ENCODE peak calls at places on chromosomes 12 and 14, in eight cellular contexts. B, I, G, Z, C, R, H and U are unnamed samples. For H3K27me3, the result is how much of the 10 kb centered on the place peaks cover.

GRCh38 chr14:101876539-101876938 is 87.8 kb upstream of the DYNC1H1 start:
- DNase-seq in H (no peak), C (peak), G (peak), R (peak), Z (peak), B (peak), I (peak), U (peak)

GRCh38 chr14:67538501-67538900 is 5.4 kb downstream of the PLEKHH1 start:
- DNase-seq in I (no peak), G (no peak), H (no peak), R (no peak), B (no peak), C (no peak), Z (no peak), U (no peak)

GRCh38 chr12:93862424-93862823 is 185.2 kb downstream of the CRADD start:
- DNase-seq in H (no peak), Z (no peak), G (no peak), C (peak), B (no peak), R (no peak), I (no peak), U (no peak)

GRCh38 chr14:98591161-98591560 is 680.8 kb downstream of the BCL11B start:
- DNase-seq in H (no peak), G (no peak), B (no peak), C (peak), R (no peak), Z (no peak), I (no peak), U (no peak)

GRCh38 chr12:92467886-92468285 is 234.9 kb upstream of the PLEKHG7 start:
- DNase-seq in H (no peak), Z (no peak), I (no peak), B (no peak), R (no peak), G (peak), C (no peak), U (no peak)

GRCh38 chr14:69708586-69709169 is 58.3 kb upstream of the SRSF5 start:
- DNase-seq in B (no peak), G (no peak), H (no peak), C (no peak), I (no peak), R (no peak), Z (no peak), U (no peak)

GRCh38 chr12:94127239-94128131 is 20.9 kb upstream of the PLXNC1 start:
- DNase-seq in I (no peak), R (no peak), B (no peak), G (no peak), Z (no peak), H (no peak), C (no peak), U (no peak)

GRCh38 chr12:124651508-124652273 is 84.3 kb upstream of the NCOR2 start:
- DNase-seq in B (no peak), I (no peak), R (no peak), C (no peak), H (no peak), Z (no peak), G (no peak), U (no peak)

GRCh38 chr14:56216631-56217379 is 98.6 kb downstream of the PELI2 start:
- DNase-seq in B (no peak), Z (peak), R (peak), G (peak), I (peak), H (no peak), C (no peak), U (no peak)

GRCh38 chr12:131091976-131092691 is 138.4 kb downstream of the ADGRD1 start:
- DNase-seq in C (no peak), R (no peak), G (no peak), I (peak), Z (peak), B (no peak), H (no peak), U (no peak)

GRCh38 chr12:115670869-115671268 is 606.6 kb downstream of the MED13L start:
- DNase-seq in Z (no peak), H (no peak), I (no peak), C (no peak), R (no peak), G (no peak), B (no peak), U (no peak)

GRCh38 chr12:31370645-31371620 is 45.0 kb upstream of the SINHCAF start:
- DNase-seq in G (no peak), R (no peak), I (no peak), Z (no peak), H (no peak), B (no peak), C (no peak), U (no peak)

GRCh38 chr12:132642846-132643835 is 24.6 kb downstream of the P2RX2 start:
- DNase-seq in G (no peak), B (no peak), Z (no peak), I (no peak), H (no peak), C (no peak), R (no peak), U (no peak)

GRCh38 chr12:3520168-3520567 is 29.2 kb downstream of the PRMT8 start:
- DNase-seq in Z (no peak), R (no peak), B (no peak), G (no peak), H (no peak), C (no peak), I (no peak), U (no peak)

GRCh38 chr12:132602578-132603239 is 7.7 kb downstream of the LRCOL1 start:
- DNase-seq in H (no peak), C (no peak), B (no peak), G (no peak), Z (no peak), R (no peak), I (peak), U (no peak)

GRCh38 chr12:50625029-50625875 is 120.5 kb downstream of the DIP2B start:
- DNase-seq in Z (no peak), B (no peak), G (no peak), I (no peak), R (no peak), C (no peak), H (no peak), U (no peak)

GRCh38 chr12:54502485-54502884 is 4.9 kb downstream of the NCKAP1L start:
- DNase-seq in C (peak), Z (no peak), H (no peak), B (no peak), I (no peak), R (no peak), G (no peak), U (no peak)

GRCh38 chr12:121957831-121958515 is 39.6 kb downstream of the CFAP251 start:
- DNase-seq in B (no peak), C (no peak), R (no peak), Z (no peak), G (no peak), H (no peak), I (no peak), U (no peak)

GRCh38 chr12:85275359-85275758 is 4.7 kb upstream of the ALX1 start:
- DNase-seq in C (no peak), R (no peak), Z (no peak), B (no peak), G (no peak), I (no peak), H (no peak), U (no peak)

GRCh38 chr12:124231980-124232653 is 62.8 kb upstream of the RFLNA start:
- DNase-seq in B (no peak), H (no peak), C (no peak), G (no peak), Z (peak), I (peak), R (no peak), U (no peak)

GRCh38 chr12:1206118-1206734 is 215.2 kb downstream of the ERC1 start:
- DNase-seq in Z (no peak), I (no peak), B (no peak), G (no peak), H (no peak), C (no peak), R (no peak), U (no peak)

GRCh38 chr12:102195826-102196225 is 1.8 kb downstream of the PMCH start:
- DNase-seq in I (no peak), R (no peak), G (no peak), Z (no peak), C (no peak), B (no peak), H (no peak), U (no peak)

GRCh38 chr12:111322336-111323250 is 46.3 kb downstream of the PHETA1 start:
- DNase-seq in G (no peak), B (no peak), R (no peak), C (no peak), I (no peak), Z (no peak), H (no peak), U (no peak)

GRCh38 chr14:36785511-36785910 is 123.9 kb downstream of the PAX9 start:
- DNase-seq in B (no peak), R (no peak), G (no peak), H (no peak), Z (no peak), C (no peak), I (no peak), U (no peak)

GRCh38 chr12:12947902-12948301 is 4.1 kb downstream of the GPRC5D start:
- DNase-seq in I (no peak), G (no peak), C (peak), H (no peak), R (no peak), B (no peak), Z (no peak), U (no peak)

GRCh38 chr12:55743967-55744931 is 1.3 kb downstream of the GDF11 start:
- DNase-seq in H (no peak), G (no peak), I (no peak), R (no peak), B (no peak), Z (no peak), C (no peak), U (no peak)

GRCh38 chr12:123150804-123151678 is at the start of gene PITPNM2:
- DNase-seq in I (peak), B (peak), Z (peak), H (no peak), R (peak), G (peak), C (no peak), U (no peak)

GRCh38 chr14:101061411-101062064 is 158.0 kb upstream of the RTL1 start:
- DNase-seq in B (no peak), R (no peak), I (no peak), H (no peak), C (no peak), Z (no peak), G (no peak), U (no peak)

GRCh38 chr12:93115646-93116045 is 186.6 kb upstream of the EEA1 start:
- DNase-seq in G (peak), I (no peak), H (no peak), B (no peak), C (no peak), Z (no peak), R (no peak), U (no peak)

GRCh38 chr12:51448618-51449256 is 24.1 kb downstream of the SLC4A8 start:
- DNase-seq in H (no peak), R (no peak), I (no peak), G (no peak), C (no peak), B (no peak), Z (no peak), U (no peak)

GRCh38 chr14:49687942-49688700 is at the start of gene POLE2:
- DNase-seq in R (peak), G (peak), H (no peak), C (no peak), Z (peak), B (peak), I (peak), U (peak)

GRCh38 chr14:36690301-36691020 is 28.8 kb downstream of the PAX9 start:
- DNase-seq in H (no peak), C (no peak), R (no peak), B (no peak), Z (no peak), G (peak), I (no peak), U (no peak)

GRCh38 chr12:131860472-131861260 is 32.5 kb downstream of the MMP17 start:
- DNase-seq in R (no peak), B (no peak), C (no peak), Z (peak), H (no peak), I (peak), G (peak), U (no peak)

GRCh38 chr12:117189725-117190209 is 503 bp downstream of the FBXO21 start:
- DNase-seq in R (peak), B (peak), H (no peak), G (peak), I (peak), Z (no peak), C (no peak), U (no peak)

GRCh38 chr14:56676042-56676441 is 96.4 kb downstream of the TMEM260 start:
- DNase-seq in G (no peak), R (no peak), I (no peak), C (no peak), Z (no peak), B (no peak), H (no peak), U (no peak)

GRCh38 chr12:83826112-83826511 is 1086.5 kb downstream of the SLC6A15 start:
- DNase-seq in R (no peak), G (peak), B (no peak), C (no peak), H (no peak), Z (no peak), I (no peak), U (no peak)

GRCh38 chr12:53208877-53209463 is 1.9 kb upstream of the ITGB7 start:
- DNase-seq in B (no peak), I (no peak), Z (no peak), R (no peak), C (no peak), H (no peak), G (no peak), U (no peak)

GRCh38 chr14:103550451-103551337 is 11.8 kb downstream of the BAG5 start:
- DNase-seq in R (no peak), Z (no peak), B (no peak), G (no peak), H (no peak), I (peak), C (no peak), U (no peak)

GRCh38 chr14:100845341-100845740 is 19.4 kb downstream of the MEG3 start:
- DNase-seq in Z (no peak), C (no peak), H (no peak), I (no peak), G (no peak), B (no peak), R (no peak), U (no peak)

DNA sequence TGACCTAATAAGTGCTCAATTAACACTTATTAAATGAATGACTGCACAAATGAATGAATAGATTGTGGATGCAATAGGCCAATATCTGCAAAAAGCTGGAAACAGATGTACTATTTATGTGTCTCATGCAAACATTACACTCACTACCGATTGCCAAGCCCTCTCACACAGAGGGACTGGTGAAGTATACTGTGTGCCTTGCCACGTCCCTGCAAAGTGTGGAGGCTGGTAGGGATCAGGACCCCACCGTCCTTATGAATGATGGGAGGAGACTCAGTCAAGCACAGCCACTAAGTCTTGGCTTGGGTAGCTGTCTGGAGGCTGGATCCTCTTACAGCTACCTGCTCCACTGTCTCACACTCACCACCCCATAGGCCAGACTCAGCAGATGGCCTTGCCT is 3.9 kb upstream of the TUNAR start:
- DNase-seq in B (no peak), R (no peak), Z (no peak), G (no peak), C (no peak), H (no peak), I (no peak), U (no peak)
- H3K27me3 ChIP-seq in B (under half), R (under half), Z (under half), G (under half), C (half or more), H (under half), I (under half), U (half or more)

DNA sequence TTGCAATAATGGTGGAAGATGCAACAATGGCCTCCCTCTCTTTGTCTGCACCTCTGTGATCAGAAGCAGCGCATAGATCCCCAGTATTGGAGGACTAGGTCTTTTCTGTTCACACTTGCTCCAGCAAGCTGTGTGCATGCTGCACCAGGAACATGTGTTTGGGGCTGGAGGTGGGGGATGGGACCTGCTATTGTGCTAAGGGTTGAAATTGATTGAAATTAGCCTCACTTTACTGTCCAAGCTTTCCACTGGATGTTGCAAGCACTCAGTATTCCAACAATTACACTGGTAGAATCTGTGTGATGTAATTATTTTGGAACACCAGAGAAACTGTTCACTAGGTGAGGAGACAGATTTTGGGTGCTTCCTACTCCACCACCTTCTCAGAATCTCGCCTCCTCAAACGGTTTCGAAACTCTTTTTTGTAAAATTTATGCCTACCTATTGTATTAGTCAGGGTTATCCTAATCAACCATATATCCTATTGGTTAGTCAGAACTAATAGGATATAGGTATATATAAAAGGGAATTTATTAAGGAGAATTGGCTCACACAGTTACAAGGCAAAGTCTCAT is 35.6 kb downstream of the IFT81 start:
- DNase-seq in I (no peak), G (no peak), B (no peak), R (no peak), Z (no peak), H (no peak), C (no peak), U (no peak)
- TF ChIP-seq CTCF in I (no peak), G (no peak), B (no peak), R (no peak), Z (no peak), H (no peak), C (no peak), U (no peak)

GRCh38 chr14:104563742-104564615 is 15.6 kb upstream of the C14orf180 start:
- DNase-seq in G (peak), Z (peak), R (peak), B (peak), I (peak), C (no peak), H (no peak), U (no peak)
- H3K27me3 ChIP-seq in G (under half), Z (under half), R (under half), B (under half), I (half or more), C (half or more), H (under half), U (under half)

GRCh38 chr14:34981743-34982420 is 910 bp upstream of the SRP54 start:
- DNase-seq in G (peak), R (peak), I (no peak), B (peak), H (peak), Z (peak), C (no peak), U (no peak)
- TF ChIP-seq CTCF in G (peak), R (no peak), I (peak), B (peak), H (peak), Z (no peak), C (peak), U (peak)

GRCh38 chr14:60652674-60653387 is 3.6 kb upstream of the SIX1 start:
- DNase-seq in G (peak), R (no peak), I (no peak), B (no peak), C (no peak), Z (no peak), H (no peak), U (no peak)

GRCh38 chr14:60653388-60653690 is 4.1 kb upstream of the SIX1 start:
- DNase-seq in B (no peak), I (no peak), R (no peak), C (no peak), G (no peak), H (no peak), Z (no peak), U (no peak)

GRCh38 chr14:60655114-60655897 is 6.0 kb upstream of the SIX1 start:
- DNase-seq in H (no peak), G (no peak), C (no peak), I (no peak), B (no peak), R (no peak), Z (no peak), U (no peak)

GRCh38 chr14:60653709-60654161 is 4.5 kb upstream of the SIX1 start:
- DNase-seq in G (no peak), C (no peak), B (no peak), Z (no peak), R (no peak), I (no peak), H (no peak), U (no peak)

GRCh38 chr14:60654303-60654925 is 5.1 kb upstream of the SIX1 start:
- DNase-seq in I (no peak), B (no peak), C (no peak), R (no peak), Z (no peak), G (peak), H (no peak), U (no peak)
- H3K27me3 ChIP-seq in I (half or more), B (half or more), C (half or more), R (half or more), Z (under half), G (under half), H (under half), U (half or more)

DNA sequence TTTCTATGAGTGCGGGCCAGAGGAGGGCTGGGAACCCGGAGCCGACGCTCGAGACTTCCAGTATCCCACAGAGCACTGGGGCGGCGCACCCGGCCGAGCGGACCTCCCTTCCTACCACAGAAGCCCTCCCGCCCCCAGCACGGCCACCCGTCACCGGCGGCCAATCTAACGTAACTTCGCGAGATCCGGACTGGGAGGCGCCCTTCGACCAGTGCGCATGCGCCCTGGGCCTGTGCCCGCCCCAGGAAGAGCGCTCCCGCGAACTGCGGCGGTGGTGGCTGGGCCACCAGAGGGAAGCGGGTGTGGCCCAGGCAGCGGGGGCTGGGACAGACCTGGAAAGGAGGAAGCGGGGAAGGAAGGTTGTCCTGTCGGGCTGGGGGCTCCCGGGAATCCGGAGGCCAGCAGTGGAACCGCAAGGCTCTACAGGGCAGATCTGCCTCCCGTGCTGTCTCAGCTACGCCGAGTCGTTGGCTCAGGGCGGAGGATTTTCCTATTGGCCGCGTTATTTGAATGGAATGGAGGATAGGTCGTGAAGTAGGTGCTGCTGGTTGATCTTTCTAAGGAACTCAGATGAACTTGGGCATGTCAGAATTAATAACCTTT is at the start of gene PPP1R12A:
- DNase-seq in C (peak), B (peak), Z (peak), H (peak), R (peak), I (peak), G (peak), U (peak)
- TF ChIP-seq CTCF in C (peak), B (peak), Z (peak), H (no peak), R (no peak), I (no peak), G (no peak), U (no peak)

GRCh38 chr12:127455347-127456265 is 811.4 kb upstream of the TMEM132C start:
- DNase-seq in Z (no peak), C (no peak), R (no peak), H (no peak), G (no peak), I (no peak), B (no peak), U (no peak)
- H3K27me3 ChIP-seq in Z (under half), C (under half), R (under half), H (under half), G (under half), I (under half), B (under half), U (under half)

GRCh38 chr14:65585216-65585615 is 172.7 kb downstream of the FUT8 start:
- DNase-seq in G (no peak), H (no peak), Z (no peak), B (no peak), R (no peak), C (no peak), I (no peak), U (no peak)

GRCh38 chr14:65594153-65594881 is 181.8 kb downstream of the FUT8 start:
- DNase-seq in C (no peak), I (peak), H (no peak), Z (peak), B (no peak), R (no peak), G (no peak), U (no peak)

GRCh38 chr14:65588426-65589140 is 176.1 kb downstream of the FUT8 start:
- DNase-seq in B (no peak), R (no peak), Z (no peak), G (peak), C (no peak), H (no peak), I (no peak), U (no peak)
- TF ChIP-seq CTCF in B (no peak), R (no peak), Z (no peak), G (no peak), C (no peak), H (no peak), I (no peak), U (no peak)

GRCh38 chr12:105774037-105774436 is 364.7 kb downstream of the NUAK1 start:
- DNase-seq in C (no peak), I (no peak), H (no peak), R (no peak), G (no peak), B (no peak), Z (no peak), U (no peak)
- H3K27me3 ChIP-seq in C (under half), I (under half), H (under half), R (under half), G (under half), B (under half), Z (under half), U (under half)